ENCODE peak calls at places on chromosomes 11 and 22, in five cellular contexts. One of them, this sample, is unnamed.

GRCh38 chr11:1565173-1565903 is 6.7 kb downstream of the DUSP8 start:
- DNase-seq in mesendoderm: no peak
- DNase-seq in OCI-LY7: no peak
- DNase-seq in mesenchymal stem cell: no peak
- DNase-seq in A549: no peak
- DNase-seq in this sample: no peak

GRCh38 chr11:14275081-14275480 is 83.9 kb downstream of the RRAS2 start:
- DNase-seq in mesendoderm: peak
- DNase-seq in OCI-LY7: no peak
- DNase-seq in mesenchymal stem cell: peak
- DNase-seq in A549: no peak
- DNase-seq in this sample: no peak

GRCh38 chr11:88402784-88403183 is 65.2 kb upstream of the CTSC start:
- DNase-seq in mesendoderm: no peak
- DNase-seq in OCI-LY7: no peak
- DNase-seq in mesenchymal stem cell: peak
- DNase-seq in A549: no peak
- DNase-seq in this sample: no peak

GRCh38 chr22:35629406-35630234 is 12.5 kb upstream of the MB start:
- DNase-seq in mesendoderm: peak
- DNase-seq in OCI-LY7: peak
- DNase-seq in mesenchymal stem cell: peak
- DNase-seq in A549: peak
- DNase-seq in this sample: no peak

GRCh38 chr22:50505276-50505775 is 2.2 kb downstream of the LMF2 start:
- DNase-seq in mesendoderm: no peak
- DNase-seq in OCI-LY7: no peak
- DNase-seq in mesenchymal stem cell: no peak
- DNase-seq in A549: no peak
- DNase-seq in this sample: no peak

GRCh38 chr11:108324587-108324986 is 101.7 kb downstream of the ATM start:
- DNase-seq in mesendoderm: no peak
- DNase-seq in OCI-LY7: no peak
- DNase-seq in mesenchymal stem cell: no peak
- DNase-seq in A549: no peak
- DNase-seq in this sample: no peak

GRCh38 chr11:6608726-6609501 is 3.1 kb downstream of the TAF10 start:
- DNase-seq in mesendoderm: no peak
- DNase-seq in OCI-LY7: no peak
- DNase-seq in mesenchymal stem cell: peak
- DNase-seq in A549: no peak
- DNase-seq in this sample: no peak

GRCh38 chr22:49418341-49418894 is 409.3 kb downstream of the BRD1 start:
- DNase-seq in mesendoderm: no peak
- DNase-seq in OCI-LY7: no peak
- DNase-seq in mesenchymal stem cell: no peak
- DNase-seq in A549: no peak
- DNase-seq in this sample: no peak

GRCh38 chr22:42217752-42218280 is 52.6 kb downstream of the TCF20 start:
- DNase-seq in mesendoderm: no peak
- DNase-seq in OCI-LY7: no peak
- DNase-seq in mesenchymal stem cell: no peak
- DNase-seq in A549: no peak
- DNase-seq in this sample: peak

GRCh38 chr22:42227435-42227834 is 43.0 kb downstream of the TCF20 start:
- DNase-seq in mesendoderm: no peak
- DNase-seq in OCI-LY7: no peak
- DNase-seq in mesenchymal stem cell: no peak
- DNase-seq in A549: no peak
- DNase-seq in this sample: no peak

GRCh38 chr22:42217019-42217751 is 53.3 kb downstream of the TCF20 start:
- DNase-seq in mesendoderm: no peak
- DNase-seq in OCI-LY7: no peak
- DNase-seq in mesenchymal stem cell: peak
- DNase-seq in A549: no peak
- DNase-seq in this sample: no peak

DNA sequence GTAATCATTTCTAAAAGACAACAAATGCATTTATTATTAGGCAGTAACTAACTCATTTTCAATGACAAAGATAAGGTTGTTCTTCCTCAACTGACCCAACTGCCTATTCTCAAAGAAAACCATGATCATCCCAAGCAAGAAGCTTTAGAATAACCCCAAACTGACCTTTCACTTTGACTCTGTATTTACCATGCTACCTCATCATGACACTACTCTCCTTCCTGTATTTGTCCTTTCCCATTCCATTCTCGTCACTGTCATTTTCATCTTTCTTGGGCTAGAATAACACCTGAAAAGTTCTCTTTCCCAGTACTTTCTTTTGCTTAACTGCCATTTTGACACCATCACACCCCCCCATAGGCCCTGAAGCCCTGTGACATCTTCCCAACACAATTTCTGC is 48.3 kb downstream of the TCF20 start:
- DNase-seq in mesendoderm: no peak
- DNase-seq in OCI-LY7: no peak
- DNase-seq in mesenchymal stem cell: no peak
- DNase-seq in A549: no peak
- DNase-seq in this sample: no peak
- H3K4me3 ChIP-seq in mesendoderm: no peak
- H3K4me3 ChIP-seq in OCI-LY7: no peak
- H3K4me3 ChIP-seq in mesenchymal stem cell: no peak
- H3K4me3 ChIP-seq in A549: no peak
- H3K4me3 ChIP-seq in this sample: no peak

GRCh38 chr11:7672960-7673723 is at the start of gene CYB5R2:
- DNase-seq in mesendoderm: peak
- DNase-seq in OCI-LY7: no peak
- DNase-seq in mesenchymal stem cell: peak
- DNase-seq in A549: peak
- DNase-seq in this sample: peak

GRCh38 chr11:7675640-7676039 is 2.3 kb upstream of the CYB5R2 start:
- DNase-seq in mesendoderm: no peak
- DNase-seq in OCI-LY7: no peak
- DNase-seq in mesenchymal stem cell: no peak
- DNase-seq in A549: no peak
- DNase-seq in this sample: no peak

GRCh38 chr11:7677071-7677470 is 3.8 kb upstream of the CYB5R2 start:
- DNase-seq in mesendoderm: peak
- DNase-seq in OCI-LY7: no peak
- DNase-seq in mesenchymal stem cell: peak
- DNase-seq in A549: no peak
- DNase-seq in this sample: no peak

GRCh38 chr11:7673724-7674434 is 579 bp upstream of the CYB5R2 start:
- DNase-seq in mesendoderm: peak
- DNase-seq in OCI-LY7: no peak
- DNase-seq in mesenchymal stem cell: peak
- DNase-seq in A549: no peak
- DNase-seq in this sample: peak

GRCh38 chr11:7677801-7678201 is 4.5 kb upstream of the CYB5R2 start:
- DNase-seq in mesendoderm: no peak
- DNase-seq in OCI-LY7: no peak
- DNase-seq in mesenchymal stem cell: peak
- DNase-seq in A549: no peak
- DNase-seq in this sample: no peak
- H3K4me2 ChIP-seq in mesendoderm: no peak
- H3K4me2 ChIP-seq in OCI-LY7: no peak
- H3K4me2 ChIP-seq in mesenchymal stem cell: no peak
- H3K4me2 ChIP-seq in A549: no peak
- H3K4me2 ChIP-seq in this sample: no peak

DNA sequence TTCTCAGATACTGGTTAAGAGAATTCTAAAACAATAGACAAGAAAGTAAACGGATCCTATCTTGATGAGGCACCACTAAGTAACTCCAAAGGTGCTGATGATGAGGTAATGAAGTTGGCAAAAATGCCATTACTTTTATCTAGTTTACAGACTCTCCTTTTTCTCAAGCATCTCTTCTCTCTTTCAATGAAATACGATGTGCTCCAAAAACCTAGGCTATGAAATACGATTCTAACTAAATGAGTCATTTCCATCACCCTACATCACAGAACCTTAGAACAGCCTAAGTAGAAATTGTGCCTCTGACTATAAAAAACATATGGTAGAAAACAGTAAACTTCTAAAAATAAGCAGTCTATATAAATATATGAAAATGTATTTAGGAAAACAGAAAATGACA is 58.9 kb upstream of the ARHGAP32 start:
- DNase-seq in mesendoderm: no peak
- DNase-seq in OCI-LY7: no peak
- DNase-seq in mesenchymal stem cell: no peak
- DNase-seq in A549: no peak
- DNase-seq in this sample: no peak
- H3K4me3 ChIP-seq in mesendoderm: no peak
- H3K4me3 ChIP-seq in OCI-LY7: no peak
- H3K4me3 ChIP-seq in mesenchymal stem cell: no peak
- H3K4me3 ChIP-seq in A549: no peak
- H3K4me3 ChIP-seq in this sample: no peak

DNA sequence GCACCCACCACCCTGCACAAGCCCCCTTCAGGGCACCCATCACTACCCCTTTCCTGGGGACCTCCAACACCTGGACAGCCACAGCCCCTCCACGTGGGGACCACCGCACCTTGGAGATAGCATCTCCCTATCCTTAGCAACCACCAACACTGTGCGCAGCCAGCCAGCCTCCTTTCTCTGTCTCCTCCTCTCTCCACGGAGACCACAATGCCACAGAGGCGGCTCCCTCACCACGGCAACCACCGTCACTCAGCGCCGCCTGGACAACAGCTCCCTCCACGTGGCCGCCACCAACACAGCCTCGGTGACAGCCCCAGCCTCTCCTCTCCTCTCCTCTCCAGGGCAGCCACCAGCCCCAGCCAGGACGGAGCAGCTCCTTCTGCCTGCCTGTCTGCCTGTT is 10.5 kb downstream of the ELFN2 start:
- DNase-seq in mesendoderm: no peak
- DNase-seq in OCI-LY7: no peak
- DNase-seq in mesenchymal stem cell: no peak
- DNase-seq in A549: no peak
- DNase-seq in this sample: peak
- H3K4me2 ChIP-seq in mesendoderm: no peak
- H3K4me2 ChIP-seq in OCI-LY7: no peak
- H3K4me2 ChIP-seq in mesenchymal stem cell: no peak
- H3K4me2 ChIP-seq in A549: no peak
- H3K4me2 ChIP-seq in this sample: peak

DNA sequence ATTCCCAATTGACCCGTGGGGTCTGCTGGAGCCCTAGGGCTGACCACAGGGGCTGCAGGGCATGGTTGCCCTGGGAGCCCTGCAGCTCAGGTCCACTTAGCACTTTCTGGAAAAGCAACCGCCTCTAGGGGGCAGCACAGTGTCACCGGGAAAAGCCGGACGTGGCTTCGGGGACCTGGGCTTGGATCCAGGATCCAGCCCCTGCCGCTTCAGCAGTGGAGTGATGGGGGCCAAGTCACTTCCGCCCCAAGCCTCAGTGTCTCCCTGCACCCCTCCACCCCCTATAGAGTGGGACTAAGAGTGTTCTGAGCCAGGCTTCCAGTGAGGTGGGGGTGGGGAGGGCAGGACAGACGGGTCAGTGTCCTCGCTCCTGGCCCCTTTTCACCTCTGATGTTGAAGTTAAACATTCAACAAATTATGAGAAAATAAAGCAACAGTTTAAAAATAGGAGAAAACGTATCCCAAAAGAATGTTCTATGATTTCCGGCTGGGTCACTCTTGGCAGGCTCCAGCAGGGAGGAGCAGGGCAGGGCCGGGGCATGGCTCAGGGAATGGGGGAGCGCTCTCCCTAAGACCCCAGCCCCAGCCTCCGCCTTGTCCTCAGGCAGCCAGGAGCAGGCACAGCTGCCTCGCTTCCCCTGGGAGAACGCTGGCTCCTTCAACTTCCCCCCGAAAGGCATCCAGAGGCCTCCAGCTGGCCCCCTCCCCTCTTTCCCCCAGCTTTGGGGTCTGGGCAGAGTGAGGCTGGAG is 96.5 kb upstream of the FGF3 start:
- DNase-seq in mesendoderm: peak
- DNase-seq in OCI-LY7: peak
- DNase-seq in mesenchymal stem cell: peak
- DNase-seq in A549: peak
- DNase-seq in this sample: peak
- H3K4me3 ChIP-seq in mesendoderm: no peak
- H3K4me3 ChIP-seq in OCI-LY7: no peak
- H3K4me3 ChIP-seq in mesenchymal stem cell: peak
- H3K4me3 ChIP-seq in A549: no peak
- H3K4me3 ChIP-seq in this sample: no peak

DNA sequence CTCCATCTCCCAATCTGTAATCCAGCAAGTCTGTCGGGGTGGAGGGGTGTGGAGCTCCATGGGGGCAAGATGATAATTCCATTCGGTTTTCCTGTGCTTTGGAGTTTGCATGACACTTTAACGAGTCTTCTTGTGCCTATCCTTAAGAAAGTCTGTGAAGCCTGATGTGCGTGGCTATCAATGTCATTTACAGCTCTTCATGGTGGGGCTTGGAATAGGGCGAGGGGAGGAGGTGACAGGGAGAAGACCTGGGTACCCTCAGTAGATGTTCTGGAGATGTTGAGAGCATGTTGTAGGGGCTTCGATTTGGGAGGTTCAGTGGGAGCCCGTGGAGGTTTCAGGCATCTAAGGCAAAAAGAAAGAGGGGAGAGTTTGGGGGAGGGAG is 579 bp upstream of the PHLDB1 start:
- DNase-seq in mesendoderm: no peak
- DNase-seq in OCI-LY7: no peak
- DNase-seq in mesenchymal stem cell: no peak
- DNase-seq in A549: no peak
- DNase-seq in this sample: no peak
- H3K4me2 ChIP-seq in mesendoderm: no peak
- H3K4me2 ChIP-seq in OCI-LY7: no peak
- H3K4me2 ChIP-seq in mesenchymal stem cell: peak
- H3K4me2 ChIP-seq in A549: peak
- H3K4me2 ChIP-seq in this sample: peak

GRCh38 chr11:109972181-109972715 is 120.9 kb upstream of the ZC3H12C start:
- DNase-seq in mesendoderm: no peak
- DNase-seq in OCI-LY7: peak
- DNase-seq in mesenchymal stem cell: peak
- DNase-seq in A549: no peak
- DNase-seq in this sample: no peak
- H3K4me3 ChIP-seq in mesendoderm: no peak
- H3K4me3 ChIP-seq in OCI-LY7: peak
- H3K4me3 ChIP-seq in mesenchymal stem cell: no peak
- H3K4me3 ChIP-seq in A549: no peak
- H3K4me3 ChIP-seq in this sample: no peak

GRCh38 chr11:46277313-46277622 is 194 bp upstream of the CREB3L1 start:
- DNase-seq in mesendoderm: no peak
- DNase-seq in OCI-LY7: no peak
- DNase-seq in mesenchymal stem cell: peak
- DNase-seq in A549: no peak
- DNase-seq in this sample: no peak

GRCh38 chr11:46281374-46281831 is 3.9 kb downstream of the CREB3L1 start:
- DNase-seq in mesendoderm: peak
- DNase-seq in OCI-LY7: no peak
- DNase-seq in mesenchymal stem cell: peak
- DNase-seq in A549: no peak
- DNase-seq in this sample: peak

GRCh38 chr11:46278387-46279173 is 1.1 kb downstream of the CREB3L1 start:
- DNase-seq in mesendoderm: peak
- DNase-seq in OCI-LY7: no peak
- DNase-seq in mesenchymal stem cell: peak
- DNase-seq in A549: no peak
- DNase-seq in this sample: peak

GRCh38 chr11:46277623-46278386 is at the start of gene CREB3L1:
- DNase-seq in mesendoderm: no peak
- DNase-seq in OCI-LY7: no peak
- DNase-seq in mesenchymal stem cell: no peak
- DNase-seq in A549: no peak
- DNase-seq in this sample: peak

GRCh38 chr11:46279393-46280099 is 2.1 kb downstream of the CREB3L1 start:
- DNase-seq in mesendoderm: no peak
- DNase-seq in OCI-LY7: no peak
- DNase-seq in mesenchymal stem cell: peak
- DNase-seq in A549: no peak
- DNase-seq in this sample: peak
- H3K4me2 ChIP-seq in mesendoderm: no peak
- H3K4me2 ChIP-seq in OCI-LY7: no peak
- H3K4me2 ChIP-seq in mesenchymal stem cell: peak
- H3K4me2 ChIP-seq in A549: no peak
- H3K4me2 ChIP-seq in this sample: peak